ENCODE peak calls at places on chromosomes 11 and 22, in nine cellular contexts. One of them, this sample, is unnamed.

GRCh38 chr11:77517753-77518152 is 43.9 kb upstream of the PAK1 start:
- DNase-seq in A549: no peak
- DNase-seq in prostate gland: no peak
- DNase-seq in IMR-90: no peak
- DNase-seq in tibial nerve: no peak
- DNase-seq in uterus: no peak
- DNase-seq in adrenal gland: no peak
- DNase-seq in body of pancreas: no peak
- DNase-seq in upper lobe of left lung: no peak
- DNase-seq in this sample: no peak

GRCh38 chr11:45993438-45994064 is 71.1 kb downstream of the LARGE2 start:
- DNase-seq in A549: no peak
- DNase-seq in prostate gland: no peak
- DNase-seq in IMR-90: no peak
- DNase-seq in tibial nerve: no peak
- DNase-seq in uterus: peak
- DNase-seq in adrenal gland: peak
- DNase-seq in body of pancreas: peak
- DNase-seq in upper lobe of left lung: no peak
- DNase-seq in this sample: peak

GRCh38 chr11:76314741-76315090 is 66.2 kb downstream of the THAP12 start:
- DNase-seq in A549: no peak
- DNase-seq in prostate gland: no peak
- DNase-seq in IMR-90: peak
- DNase-seq in tibial nerve: no peak
- DNase-seq in uterus: no peak
- DNase-seq in adrenal gland: no peak
- DNase-seq in body of pancreas: no peak
- DNase-seq in upper lobe of left lung: no peak
- DNase-seq in this sample: no peak

GRCh38 chr11:100999756-101000155 is 129.9 kb downstream of the PGR start:
- DNase-seq in A549: no peak
- DNase-seq in prostate gland: no peak
- DNase-seq in IMR-90: no peak
- DNase-seq in tibial nerve: no peak
- DNase-seq in uterus: no peak
- DNase-seq in adrenal gland: no peak
- DNase-seq in body of pancreas: no peak
- DNase-seq in upper lobe of left lung: no peak
- DNase-seq in this sample: no peak

GRCh38 chr11:74147199-74147929 is 23.4 kb downstream of the C2CD3 start:
- DNase-seq in A549: no peak
- DNase-seq in prostate gland: no peak
- DNase-seq in IMR-90: peak
- DNase-seq in tibial nerve: no peak
- DNase-seq in uterus: no peak
- DNase-seq in adrenal gland: peak
- DNase-seq in body of pancreas: no peak
- DNase-seq in upper lobe of left lung: no peak
- DNase-seq in this sample: no peak

GRCh38 chr22:39215430-39216142 is 29.2 kb downstream of the PDGFB start:
- DNase-seq in A549: peak
- DNase-seq in prostate gland: no peak
- DNase-seq in IMR-90: no peak
- DNase-seq in tibial nerve: no peak
- DNase-seq in uterus: peak
- DNase-seq in adrenal gland: peak
- DNase-seq in body of pancreas: no peak
- DNase-seq in upper lobe of left lung: peak
- DNase-seq in this sample: no peak

GRCh38 chr11:17921620-17922473 is 91.0 kb downstream of the SERGEF start:
- DNase-seq in A549: no peak
- DNase-seq in prostate gland: no peak
- DNase-seq in IMR-90: peak
- DNase-seq in tibial nerve: no peak
- DNase-seq in uterus: no peak
- DNase-seq in adrenal gland: peak
- DNase-seq in body of pancreas: no peak
- DNase-seq in upper lobe of left lung: peak
- DNase-seq in this sample: no peak

GRCh38 chr11:22456993-22457748 is 119.0 kb downstream of the SLC17A6 start:
- DNase-seq in A549: no peak
- DNase-seq in prostate gland: peak
- DNase-seq in IMR-90: no peak
- DNase-seq in tibial nerve: no peak
- DNase-seq in uterus: no peak
- DNase-seq in adrenal gland: no peak
- DNase-seq in body of pancreas: peak
- DNase-seq in upper lobe of left lung: peak
- DNase-seq in this sample: no peak

GRCh38 chr11:69707156-69707555 is 3.3 kb upstream of the FGF19 start:
- DNase-seq in A549: no peak
- DNase-seq in prostate gland: peak
- DNase-seq in IMR-90: no peak
- DNase-seq in tibial nerve: no peak
- DNase-seq in uterus: no peak
- DNase-seq in adrenal gland: no peak
- DNase-seq in body of pancreas: peak
- DNase-seq in upper lobe of left lung: no peak
- DNase-seq in this sample: no peak

GRCh38 chr22:30325065-30325720 is 1.5 kb downstream of the TBC1D10A start:
- DNase-seq in A549: peak
- DNase-seq in prostate gland: peak
- DNase-seq in IMR-90: peak
- DNase-seq in tibial nerve: no peak
- DNase-seq in uterus: peak
- DNase-seq in adrenal gland: peak
- DNase-seq in body of pancreas: peak
- DNase-seq in upper lobe of left lung: peak
- DNase-seq in this sample: peak

GRCh38 chr11:107743161-107743560 is 31.3 kb upstream of the SLN start:
- DNase-seq in A549: no peak
- DNase-seq in prostate gland: no peak
- DNase-seq in IMR-90: no peak
- DNase-seq in tibial nerve: no peak
- DNase-seq in uterus: no peak
- DNase-seq in adrenal gland: no peak
- DNase-seq in body of pancreas: no peak
- DNase-seq in upper lobe of left lung: no peak
- DNase-seq in this sample: no peak

GRCh38 chr11:71472357-71472885 is 19.4 kb downstream of the NADSYN1 start:
- DNase-seq in A549: no peak
- DNase-seq in prostate gland: no peak
- DNase-seq in IMR-90: no peak
- DNase-seq in tibial nerve: no peak
- DNase-seq in uterus: no peak
- DNase-seq in adrenal gland: no peak
- DNase-seq in body of pancreas: no peak
- DNase-seq in upper lobe of left lung: no peak
- DNase-seq in this sample: no peak

GRCh38 chr22:45334528-45334927 is 24.8 kb downstream of the FAM118A start:
- DNase-seq in A549: no peak
- DNase-seq in prostate gland: peak
- DNase-seq in IMR-90: no peak
- DNase-seq in tibial nerve: no peak
- DNase-seq in uterus: no peak
- DNase-seq in adrenal gland: no peak
- DNase-seq in body of pancreas: no peak
- DNase-seq in upper lobe of left lung: no peak
- DNase-seq in this sample: no peak

GRCh38 chr11:45930031-45930794 is 7.8 kb downstream of the LARGE2 start:
- DNase-seq in A549: no peak
- DNase-seq in prostate gland: no peak
- DNase-seq in IMR-90: no peak
- DNase-seq in tibial nerve: no peak
- DNase-seq in uterus: no peak
- DNase-seq in adrenal gland: peak
- DNase-seq in body of pancreas: peak
- DNase-seq in upper lobe of left lung: peak
- DNase-seq in this sample: peak

GRCh38 chr22:17890892-17891291 is 116.6 kb upstream of the BID start:
- DNase-seq in A549: no peak
- DNase-seq in prostate gland: no peak
- DNase-seq in IMR-90: no peak
- DNase-seq in tibial nerve: no peak
- DNase-seq in uterus: no peak
- DNase-seq in adrenal gland: no peak
- DNase-seq in body of pancreas: no peak
- DNase-seq in upper lobe of left lung: no peak
- DNase-seq in this sample: no peak

GRCh38 chr11:64777449-64778222 is 706 bp downstream of the SF1 start:
- DNase-seq in A549: peak
- DNase-seq in prostate gland: peak
- DNase-seq in IMR-90: peak
- DNase-seq in tibial nerve: peak
- DNase-seq in uterus: peak
- DNase-seq in adrenal gland: peak
- DNase-seq in body of pancreas: peak
- DNase-seq in upper lobe of left lung: peak
- DNase-seq in this sample: peak
- TF ChIP-seq POLR2A in A549: peak
- TF ChIP-seq POLR2A in prostate gland: peak
- TF ChIP-seq POLR2A in IMR-90: peak
- TF ChIP-seq POLR2A in tibial nerve: peak
- TF ChIP-seq POLR2A in uterus: peak
- TF ChIP-seq POLR2A in adrenal gland: peak
- TF ChIP-seq POLR2A in body of pancreas: no peak
- TF ChIP-seq POLR2A in upper lobe of left lung: no peak
- TF ChIP-seq POLR2A in this sample: peak

DNA sequence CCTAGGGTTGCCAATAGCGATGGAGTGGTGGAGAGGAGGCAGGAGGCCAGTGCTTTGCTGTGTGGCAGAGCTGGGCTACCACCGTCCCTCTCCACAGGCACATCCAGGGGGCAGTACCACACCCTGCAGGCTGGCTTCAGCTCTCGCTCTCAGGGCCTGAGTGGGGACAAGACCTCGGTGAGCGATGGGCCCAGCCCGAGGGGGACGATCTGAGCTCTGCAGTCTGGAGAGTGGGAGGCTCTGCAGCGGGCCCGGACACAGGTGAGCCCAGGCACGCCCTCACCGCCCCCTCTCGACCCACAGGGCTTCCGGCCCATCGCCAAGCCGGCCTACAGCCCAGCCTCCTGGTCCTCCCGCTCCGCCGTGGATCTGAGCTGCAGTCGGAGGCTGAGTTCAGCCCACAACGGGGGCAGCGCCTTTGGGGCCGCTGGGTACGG is 2.5 kb downstream of the PKP3 start:
- DNase-seq in A549: peak
- DNase-seq in prostate gland: no peak
- DNase-seq in IMR-90: no peak
- DNase-seq in tibial nerve: no peak
- DNase-seq in uterus: no peak
- DNase-seq in adrenal gland: no peak
- DNase-seq in body of pancreas: no peak
- DNase-seq in upper lobe of left lung: no peak
- DNase-seq in this sample: no peak
- H3K4me3 ChIP-seq in A549: no peak
- H3K4me3 ChIP-seq in prostate gland: peak
- H3K4me3 ChIP-seq in IMR-90: no peak
- H3K4me3 ChIP-seq in tibial nerve: peak
- H3K4me3 ChIP-seq in uterus: peak
- H3K4me3 ChIP-seq in adrenal gland: no peak
- H3K4me3 ChIP-seq in body of pancreas: no peak
- H3K4me3 ChIP-seq in upper lobe of left lung: no peak
- H3K4me3 ChIP-seq in this sample: no peak

GRCh38 chr11:123430736-123431356 is 777 bp downstream of the GRAMD1B start:
- DNase-seq in A549: peak
- DNase-seq in prostate gland: peak
- DNase-seq in IMR-90: peak
- DNase-seq in tibial nerve: peak
- DNase-seq in uterus: no peak
- DNase-seq in adrenal gland: peak
- DNase-seq in body of pancreas: peak
- DNase-seq in upper lobe of left lung: peak
- DNase-seq in this sample: peak
- TF ChIP-seq POLR2A in A549: peak
- TF ChIP-seq POLR2A in prostate gland: no peak
- TF ChIP-seq POLR2A in IMR-90: no peak
- TF ChIP-seq POLR2A in tibial nerve: peak
- TF ChIP-seq POLR2A in uterus: no peak
- TF ChIP-seq POLR2A in adrenal gland: peak
- TF ChIP-seq POLR2A in body of pancreas: no peak
- TF ChIP-seq POLR2A in upper lobe of left lung: no peak
- TF ChIP-seq POLR2A in this sample: peak

DNA sequence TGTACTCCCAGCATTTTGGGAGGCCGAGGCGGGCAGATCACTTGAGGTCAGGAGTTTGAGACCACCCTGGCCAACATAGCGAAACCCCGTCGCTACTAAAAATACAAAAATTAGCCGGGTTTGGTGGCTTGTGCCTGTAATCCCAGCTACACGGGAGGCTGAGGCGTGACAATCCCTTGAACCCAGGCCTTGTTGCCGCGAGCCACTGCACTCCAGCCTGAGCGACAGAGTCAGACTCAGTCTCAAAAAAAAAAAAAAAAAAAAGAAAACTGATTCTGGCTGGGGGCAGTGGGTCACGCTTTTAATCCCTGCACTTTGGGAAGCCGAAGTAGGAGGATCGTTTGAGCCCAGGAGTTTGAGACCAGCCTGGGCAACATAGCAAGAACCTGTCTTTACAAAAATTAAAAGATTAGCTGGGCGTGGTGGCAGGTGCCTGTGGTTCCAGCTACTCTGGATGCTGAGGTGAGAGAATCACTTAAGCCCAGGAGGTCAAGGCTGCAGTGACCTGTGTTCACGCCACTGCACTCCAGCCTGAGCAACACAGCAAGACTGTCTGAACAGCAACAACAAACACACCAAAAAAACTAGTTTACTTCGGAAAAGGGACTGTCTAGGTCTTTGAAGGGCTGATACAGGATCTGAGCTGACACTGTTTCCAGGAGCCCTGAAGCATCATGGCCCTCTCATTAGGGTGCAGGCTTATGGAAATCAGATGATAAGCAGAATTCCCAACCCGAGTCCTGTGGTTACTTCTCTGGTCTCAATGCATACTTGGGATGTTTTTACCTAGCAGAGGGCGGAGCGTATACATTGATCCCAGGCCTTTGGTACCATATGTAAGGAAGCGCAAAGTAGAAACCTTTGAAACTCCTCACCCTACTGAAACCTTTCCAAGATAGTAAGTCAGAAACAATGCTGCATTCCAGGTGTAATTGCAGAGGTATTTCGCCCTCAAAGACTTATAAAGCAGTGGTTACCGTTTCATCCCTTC is 1.8 kb upstream of the CHKB start:
- DNase-seq in A549: no peak
- DNase-seq in prostate gland: no peak
- DNase-seq in IMR-90: no peak
- DNase-seq in tibial nerve: no peak
- DNase-seq in uterus: no peak
- DNase-seq in adrenal gland: peak
- DNase-seq in body of pancreas: no peak
- DNase-seq in upper lobe of left lung: no peak
- DNase-seq in this sample: no peak
- H3K4me3 ChIP-seq in A549: peak
- H3K4me3 ChIP-seq in prostate gland: no peak
- H3K4me3 ChIP-seq in IMR-90: no peak
- H3K4me3 ChIP-seq in tibial nerve: no peak
- H3K4me3 ChIP-seq in uterus: no peak
- H3K4me3 ChIP-seq in adrenal gland: no peak
- H3K4me3 ChIP-seq in body of pancreas: no peak
- H3K4me3 ChIP-seq in upper lobe of left lung: no peak
- H3K4me3 ChIP-seq in this sample: no peak

GRCh38 chr11:132960679-132961078 is 571.6 kb downstream of the OPCML start:
- DNase-seq in A549: no peak
- DNase-seq in prostate gland: no peak
- DNase-seq in IMR-90: no peak
- DNase-seq in tibial nerve: no peak
- DNase-seq in uterus: no peak
- DNase-seq in adrenal gland: no peak
- DNase-seq in body of pancreas: no peak
- DNase-seq in upper lobe of left lung: no peak
- DNase-seq in this sample: no peak
- TF ChIP-seq POLR2A in A549: no peak
- TF ChIP-seq POLR2A in prostate gland: no peak
- TF ChIP-seq POLR2A in IMR-90: no peak
- TF ChIP-seq POLR2A in tibial nerve: no peak
- TF ChIP-seq POLR2A in uterus: no peak
- TF ChIP-seq POLR2A in adrenal gland: no peak
- TF ChIP-seq POLR2A in body of pancreas: no peak
- TF ChIP-seq POLR2A in upper lobe of left lung: no peak
- TF ChIP-seq POLR2A in this sample: no peak